ENCODE peak calls at places on chromosome 3, in five cellular contexts. N, D, P, B and U are unnamed samples.

GRCh38 chr3:161273589-161274218 is 52.6 kb downstream of the NMD3 start:
- DNase-seq in D (peak), N (peak), B (peak), P (peak), U (no peak)

GRCh38 chr3:158050461-158050860 is 55.8 kb downstream of the SHOX2 start:
- DNase-seq in N (no peak), D (peak), B (no peak), P (no peak), U (no peak)

GRCh38 chr3:61134532-61134931 is 116.7 kb downstream of the FHIT start:
- DNase-seq in P (no peak), N (no peak), D (no peak), B (no peak), U (no peak)

GRCh38 chr3:170633573-170633972 is 47.7 kb upstream of the SLC7A14 start:
- DNase-seq in P (no peak), D (no peak), N (no peak), B (no peak), U (no peak)

GRCh38 chr3:120767106-120767505 is 24.6 kb downstream of the GTF2E1 start:
- DNase-seq in D (no peak), B (peak), N (no peak), P (no peak), U (no peak)

GRCh38 chr3:195033531-195034091 is 237.3 kb downstream of the XXYLT1 start:
- DNase-seq in B (peak), N (no peak), D (no peak), P (peak), U (no peak)

GRCh38 chr3:124084398-124084881 is 92.5 kb upstream of the ROPN1 start:
- DNase-seq in N (no peak), D (no peak), P (no peak), B (peak), U (no peak)

GRCh38 chr3:59300727-59301134 is 250.9 kb upstream of the CFAP20DC start:
- DNase-seq in B (no peak), N (no peak), P (no peak), D (no peak), U (no peak)

GRCh38 chr3:120762575-120762974 is 20.0 kb downstream of the GTF2E1 start:
- DNase-seq in B (no peak), N (no peak), P (no peak), D (no peak), U (no peak)

GRCh38 chr3:42926310-42926709 is 20.4 kb downstream of the ZNF662 start:
- DNase-seq in N (no peak), D (no peak), P (no peak), B (no peak), U (no peak)

DNA sequence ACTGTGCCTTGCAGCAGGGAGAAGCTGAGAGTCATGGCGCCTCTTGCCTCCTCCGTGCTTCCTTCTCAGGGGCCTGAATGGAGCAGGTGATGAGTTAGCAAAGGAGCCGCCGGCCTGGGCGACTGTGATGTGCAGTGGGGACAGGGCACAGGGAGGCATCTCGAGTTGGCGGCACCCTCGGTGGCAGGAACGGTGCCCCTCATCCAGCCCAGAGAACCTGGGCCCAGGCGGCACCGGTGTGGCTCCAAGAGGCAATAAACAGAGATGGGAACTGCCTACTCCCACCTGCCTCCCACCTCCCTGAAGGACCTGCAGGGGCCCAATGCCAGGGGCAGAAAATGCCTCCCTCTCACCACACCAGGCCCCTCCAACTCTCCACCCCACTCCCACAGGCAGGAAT is 6.2 kb downstream of the SLC41A3 start:
- DNase-seq in P (no peak), B (no peak), N (no peak), D (no peak), U (no peak)
- TF ChIP-seq CTCF in P (no peak), B (no peak), N (no peak), D (no peak), U (no peak)

GRCh38 chr3:184748219-184749135 is 36.6 kb upstream of the MAGEF1 start:
- DNase-seq in D (peak), N (no peak), B (peak), P (peak), U (no peak)
- TF ChIP-seq CTCF in D (peak), N (no peak), B (peak), P (peak), U (peak)

DNA sequence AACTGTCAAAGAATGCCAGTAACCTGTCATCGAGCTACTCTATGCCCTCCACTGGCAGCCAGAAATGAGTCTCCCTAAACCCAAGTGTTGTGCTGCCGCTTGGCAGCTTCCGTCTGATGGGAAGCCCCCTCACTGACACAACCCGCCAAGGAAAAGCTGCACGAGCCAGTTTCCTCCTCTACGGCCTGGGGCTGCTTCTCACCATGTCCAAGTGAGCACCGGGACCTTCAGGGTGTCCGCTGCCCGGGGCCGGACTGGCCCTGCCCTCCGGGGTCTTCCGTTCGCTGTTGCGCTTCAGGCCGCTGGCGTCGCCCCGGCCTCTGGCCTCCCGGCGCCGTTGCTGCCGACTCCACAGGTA is 486 bp downstream of the TOMM70 start:
- DNase-seq in D (peak), B (peak), N (peak), P (peak), U (peak)
- TF ChIP-seq CTCF in D (no peak), B (no peak), N (no peak), P (no peak), U (no peak)

GRCh38 chr3:112303811-112304325 is 9.9 kb upstream of the SLC9C1 start:
- DNase-seq in B (peak), P (no peak), N (peak), D (peak), U (no peak)

GRCh38 chr3:112302061-112302830 is 8.2 kb upstream of the SLC9C1 start:
- DNase-seq in N (no peak), D (no peak), P (peak), B (peak), U (no peak)

GRCh38 chr3:112306825-112307224 is 12.8 kb upstream of the SLC9C1 start:
- DNase-seq in B (no peak), N (no peak), P (no peak), D (no peak), U (no peak)

GRCh38 chr3:112302881-112303761 is 9.1 kb upstream of the SLC9C1 start:
- DNase-seq in N (no peak), P (no peak), D (peak), B (peak), U (no peak)

GRCh38 chr3:112304611-112305010 is 10.6 kb upstream of the SLC9C1 start:
- DNase-seq in P (no peak), N (no peak), D (no peak), B (no peak), U (no peak)
- TF ChIP-seq CTCF in P (no peak), N (peak), D (peak), B (peak), U (peak)

DNA sequence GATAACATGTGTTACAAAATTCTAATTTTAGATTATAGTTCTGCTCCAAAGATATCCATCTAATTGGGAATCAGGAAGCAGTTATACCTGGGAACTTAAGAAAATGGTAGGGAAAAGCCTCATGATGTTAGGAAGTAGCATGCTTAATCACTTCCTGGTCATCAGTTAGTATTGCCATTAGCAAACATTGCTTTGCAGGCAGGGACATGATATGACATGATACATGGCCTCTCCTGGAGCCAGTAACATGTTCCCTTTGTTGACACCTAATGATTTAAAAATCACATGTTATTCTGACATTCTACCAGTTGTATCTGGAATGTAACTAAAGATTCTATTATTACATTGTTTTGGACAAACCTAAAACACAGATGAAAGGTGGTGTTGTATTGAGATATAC is 712.7 kb upstream of the GBE1 start:
- DNase-seq in D (no peak), P (no peak), N (no peak), B (no peak), U (no peak)
- TF ChIP-seq CTCF in D (no peak), P (no peak), N (no peak), B (no peak), U (no peak)

DNA sequence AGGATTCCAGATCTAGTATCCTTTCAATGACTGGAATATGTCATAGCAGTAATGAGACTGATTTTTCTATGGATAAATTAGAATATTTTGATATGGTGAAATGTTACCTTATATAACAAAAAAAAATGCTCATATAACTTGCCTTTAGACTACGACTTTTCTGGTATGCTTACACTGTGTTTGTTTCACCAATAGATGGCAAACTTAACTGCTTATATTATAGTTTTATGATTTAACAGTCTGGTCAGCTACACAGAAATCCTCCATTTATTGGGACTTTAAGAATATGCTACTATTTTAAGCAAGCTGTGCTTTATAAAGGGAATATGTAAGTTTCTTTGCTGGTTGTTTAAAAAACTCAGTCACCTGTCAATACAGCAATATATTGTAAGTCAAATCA is 205.6 kb downstream of the VGLL3 start:
- DNase-seq in D (no peak), P (no peak), N (no peak), B (peak), U (no peak)
- TF ChIP-seq CTCF in D (no peak), P (no peak), N (no peak), B (peak), U (no peak)

GRCh38 chr3:62653806-62654205 is 221.4 kb downstream of the CADPS start:
- DNase-seq in N (no peak), B (no peak), P (no peak), D (no peak), U (no peak)

GRCh38 chr3:62655319-62656063 is 219.7 kb downstream of the CADPS start:
- DNase-seq in N (no peak), B (no peak), P (no peak), D (no peak), U (no peak)

GRCh38 chr3:62662680-62663079 is 212.5 kb downstream of the CADPS start:
- DNase-seq in N (no peak), B (no peak), P (no peak), D (no peak), U (no peak)

GRCh38 chr3:62659660-62660059 is 215.6 kb downstream of the CADPS start:
- DNase-seq in N (no peak), B (no peak), D (no peak), P (no peak), U (no peak)
- TF ChIP-seq CTCF in N (no peak), B (peak), D (no peak), P (no peak), U (no peak)

DNA sequence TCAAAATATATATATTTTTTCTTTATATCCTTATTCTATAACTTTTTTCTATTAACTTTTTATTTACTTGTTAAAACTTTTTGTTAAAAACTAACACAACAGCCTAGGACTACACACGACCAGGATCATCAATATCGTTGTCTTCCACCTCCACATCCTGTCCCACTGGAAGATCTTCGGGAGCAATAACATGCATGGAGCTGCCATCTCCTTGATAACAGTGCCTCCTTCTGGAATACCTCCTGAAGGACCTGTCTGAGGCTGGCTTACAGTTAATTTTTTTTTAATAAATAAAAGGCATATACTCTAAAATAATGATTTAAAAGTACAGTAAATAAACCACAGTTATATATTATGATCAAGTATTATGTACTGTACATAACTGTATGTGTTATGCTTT is 58.9 kb downstream of the SFMBT1 start:
- DNase-seq in P (no peak), B (no peak), D (no peak), N (no peak), U (no peak)
- TF ChIP-seq CTCF in P (peak), B (peak), D (peak), N (no peak), U (no peak)